ENCODE peak calls at places on chromosome 16, in ten cellular contexts. One of them, this sample, is unnamed.

GRCh38 chr16:71364306-71364705 is 5.8 kb downstream of the CALB2 start:
- DNase-seq in CD8-positive, alpha-beta T cell: no peak
- DNase-seq in IMR-90: no peak
- DNase-seq in neuronal stem cell: no peak
- DNase-seq in CD8-positive, alpha-beta memory T cell: no peak
- DNase-seq in K562: no peak
- DNase-seq in suprapubic skin: no peak
- DNase-seq in GM23248: no peak
- DNase-seq in SJCRH30: no peak
- DNase-seq in effector memory CD4-positive, alpha-beta T cell: no peak
- DNase-seq in this sample: no peak

GRCh38 chr16:5025171-5025632 is 8.5 kb downstream of the NAGPA start:
- DNase-seq in CD8-positive, alpha-beta T cell: no peak
- DNase-seq in IMR-90: no peak
- DNase-seq in neuronal stem cell: peak; percentile 46
- DNase-seq in CD8-positive, alpha-beta memory T cell: no peak
- DNase-seq in K562: no peak
- DNase-seq in suprapubic skin: no peak
- DNase-seq in GM23248: peak; percentile 16
- DNase-seq in SJCRH30: peak; percentile 27
- DNase-seq in effector memory CD4-positive, alpha-beta T cell: no peak
- DNase-seq in this sample: no peak

GRCh38 chr16:46787909-46788308 is 39.8 kb upstream of the MYLK3 start:
- DNase-seq in CD8-positive, alpha-beta T cell: no peak
- DNase-seq in IMR-90: no peak
- DNase-seq in neuronal stem cell: no peak
- DNase-seq in CD8-positive, alpha-beta memory T cell: no peak
- DNase-seq in K562: no peak
- DNase-seq in suprapubic skin: no peak
- DNase-seq in GM23248: no peak
- DNase-seq in SJCRH30: no peak
- DNase-seq in effector memory CD4-positive, alpha-beta T cell: no peak
- DNase-seq in this sample: no peak

GRCh38 chr16:6777624-6778023 is 555.0 kb upstream of the RBFOX1 start:
- DNase-seq in CD8-positive, alpha-beta T cell: no peak
- DNase-seq in IMR-90: no peak
- DNase-seq in neuronal stem cell: no peak
- DNase-seq in CD8-positive, alpha-beta memory T cell: no peak
- DNase-seq in K562: no peak
- DNase-seq in suprapubic skin: no peak
- DNase-seq in GM23248: no peak
- DNase-seq in SJCRH30: no peak
- DNase-seq in effector memory CD4-positive, alpha-beta T cell: no peak
- DNase-seq in this sample: no peak

GRCh38 chr16:27181020-27181419 is 22.3 kb upstream of the KDM8 start:
- DNase-seq in CD8-positive, alpha-beta T cell: no peak
- DNase-seq in IMR-90: no peak
- DNase-seq in neuronal stem cell: no peak
- DNase-seq in CD8-positive, alpha-beta memory T cell: no peak
- DNase-seq in K562: no peak
- DNase-seq in suprapubic skin: no peak
- DNase-seq in GM23248: no peak
- DNase-seq in SJCRH30: no peak
- DNase-seq in effector memory CD4-positive, alpha-beta T cell: no peak
- DNase-seq in this sample: no peak

GRCh38 chr16:13935408-13935807 is 15.5 kb downstream of the ERCC4 start:
- DNase-seq in CD8-positive, alpha-beta T cell: no peak
- DNase-seq in IMR-90: no peak
- DNase-seq in neuronal stem cell: peak; percentile 27
- DNase-seq in CD8-positive, alpha-beta memory T cell: no peak
- DNase-seq in K562: peak; percentile 52
- DNase-seq in suprapubic skin: no peak
- DNase-seq in GM23248: no peak
- DNase-seq in SJCRH30: no peak
- DNase-seq in effector memory CD4-positive, alpha-beta T cell: no peak
- DNase-seq in this sample: no peak

GRCh38 chr16:19439483-19439882 is 21.8 kb downstream of the TMC5 start:
- DNase-seq in CD8-positive, alpha-beta T cell: no peak
- DNase-seq in IMR-90: no peak
- DNase-seq in neuronal stem cell: no peak
- DNase-seq in CD8-positive, alpha-beta memory T cell: no peak
- DNase-seq in K562: no peak
- DNase-seq in suprapubic skin: no peak
- DNase-seq in GM23248: no peak
- DNase-seq in SJCRH30: no peak
- DNase-seq in effector memory CD4-positive, alpha-beta T cell: no peak
- DNase-seq in this sample: no peak

GRCh38 chr16:6103561-6103960 is 1006.0 kb upstream of the EEF2KMT start:
- DNase-seq in CD8-positive, alpha-beta T cell: no peak
- DNase-seq in IMR-90: no peak
- DNase-seq in neuronal stem cell: no peak
- DNase-seq in CD8-positive, alpha-beta memory T cell: no peak
- DNase-seq in K562: no peak
- DNase-seq in suprapubic skin: no peak
- DNase-seq in GM23248: no peak
- DNase-seq in SJCRH30: no peak
- DNase-seq in effector memory CD4-positive, alpha-beta T cell: no peak
- DNase-seq in this sample: no peak

GRCh38 chr16:8956265-8957060 is 7.2 kb downstream of the USP7 start:
- DNase-seq in CD8-positive, alpha-beta T cell: no peak
- DNase-seq in IMR-90: no peak
- DNase-seq in neuronal stem cell: no peak
- DNase-seq in CD8-positive, alpha-beta memory T cell: no peak
- DNase-seq in K562: no peak
- DNase-seq in suprapubic skin: no peak
- DNase-seq in GM23248: peak; percentile 66
- DNase-seq in SJCRH30: no peak
- DNase-seq in effector memory CD4-positive, alpha-beta T cell: no peak
- DNase-seq in this sample: no peak

GRCh38 chr16:8958344-8958808 is 5.3 kb downstream of the USP7 start:
- DNase-seq in CD8-positive, alpha-beta T cell: no peak
- DNase-seq in IMR-90: peak; percentile 69
- DNase-seq in neuronal stem cell: no peak
- DNase-seq in CD8-positive, alpha-beta memory T cell: peak; percentile 34
- DNase-seq in K562: no peak
- DNase-seq in suprapubic skin: no peak
- DNase-seq in GM23248: peak; percentile 92
- DNase-seq in SJCRH30: peak; percentile 31
- DNase-seq in effector memory CD4-positive, alpha-beta T cell: no peak
- DNase-seq in this sample: no peak

GRCh38 chr16:8957061-8957392 is 6.7 kb downstream of the USP7 start:
- DNase-seq in CD8-positive, alpha-beta T cell: no peak
- DNase-seq in IMR-90: no peak
- DNase-seq in neuronal stem cell: no peak
- DNase-seq in CD8-positive, alpha-beta memory T cell: no peak
- DNase-seq in K562: no peak
- DNase-seq in suprapubic skin: no peak
- DNase-seq in GM23248: no peak
- DNase-seq in SJCRH30: no peak
- DNase-seq in effector memory CD4-positive, alpha-beta T cell: no peak
- DNase-seq in this sample: no peak

GRCh38 chr16:8955828-8956227 is 7.9 kb downstream of the USP7 start:
- DNase-seq in CD8-positive, alpha-beta T cell: no peak
- DNase-seq in IMR-90: no peak
- DNase-seq in neuronal stem cell: no peak
- DNase-seq in CD8-positive, alpha-beta memory T cell: no peak
- DNase-seq in K562: no peak
- DNase-seq in suprapubic skin: no peak
- DNase-seq in GM23248: peak; percentile 39
- DNase-seq in SJCRH30: no peak
- DNase-seq in effector memory CD4-positive, alpha-beta T cell: no peak
- DNase-seq in this sample: no peak

DNA sequence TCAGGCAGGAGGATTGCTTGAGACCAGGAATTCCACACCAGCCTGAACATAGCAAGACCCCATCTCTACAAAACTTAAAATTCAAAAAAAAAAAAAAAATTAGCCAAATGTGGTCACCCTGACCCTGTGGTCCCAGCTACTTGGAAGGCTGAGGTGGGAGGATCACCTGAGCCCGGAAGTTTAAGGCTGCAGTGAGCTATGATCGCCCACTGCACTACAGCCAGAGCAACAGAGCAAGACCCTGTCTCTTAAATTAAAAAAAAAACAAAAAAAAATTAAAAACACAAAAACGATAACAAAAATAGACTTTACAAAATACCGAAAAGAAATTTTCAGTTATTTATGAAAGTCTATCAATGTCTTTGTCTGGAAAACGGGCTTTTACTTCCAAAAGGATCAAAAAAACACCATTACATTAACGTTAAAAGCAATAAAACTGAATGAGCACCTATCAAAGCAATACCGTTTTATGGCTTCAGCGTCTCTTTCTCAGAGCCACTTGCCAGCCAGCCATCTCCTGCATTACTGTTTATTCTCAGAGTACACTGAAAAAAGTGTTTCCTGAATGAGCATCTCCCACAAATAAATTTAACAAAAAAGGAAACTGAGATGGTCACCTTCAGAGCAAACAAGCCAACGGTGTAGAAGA is 6.1 kb downstream of the USP7 start:
- DNase-seq in CD8-positive, alpha-beta T cell: no peak
- DNase-seq in IMR-90: no peak
- DNase-seq in neuronal stem cell: no peak
- DNase-seq in CD8-positive, alpha-beta memory T cell: no peak
- DNase-seq in K562: no peak
- DNase-seq in suprapubic skin: no peak
- DNase-seq in GM23248: no peak
- DNase-seq in SJCRH30: no peak
- DNase-seq in effector memory CD4-positive, alpha-beta T cell: no peak
- DNase-seq in this sample: no peak
- H3K4me1 ChIP-seq in CD8-positive, alpha-beta T cell: peaks cover 78% of the 10 kb centered on the region
- H3K4me1 ChIP-seq in IMR-90: peaks cover 37% of the 10 kb centered on the region
- H3K4me1 ChIP-seq in neuronal stem cell: peaks cover 24% of the 10 kb centered on the region
- H3K4me1 ChIP-seq in CD8-positive, alpha-beta memory T cell: peaks cover 85% of the 10 kb centered on the region
- H3K4me1 ChIP-seq in K562: peaks cover 62% of the 10 kb centered on the region
- H3K4me1 ChIP-seq in suprapubic skin: peaks cover 84% of the 10 kb centered on the region
- H3K4me1 ChIP-seq in GM23248: peaks cover 70% of the 10 kb centered on the region
- H3K4me1 ChIP-seq in SJCRH30: peaks cover 24% of the 10 kb centered on the region
- H3K4me1 ChIP-seq in effector memory CD4-positive, alpha-beta T cell: peaks cover 73% of the 10 kb centered on the region
- H3K4me1 ChIP-seq in this sample: peaks cover 94% of the 10 kb centered on the region

GRCh38 chr16:89448656-89449055 is 41.7 kb downstream of the ANKRD11 start:
- DNase-seq in CD8-positive, alpha-beta T cell: no peak
- DNase-seq in IMR-90: no peak
- DNase-seq in neuronal stem cell: no peak
- DNase-seq in CD8-positive, alpha-beta memory T cell: no peak
- DNase-seq in K562: no peak
- DNase-seq in suprapubic skin: no peak
- DNase-seq in GM23248: no peak
- DNase-seq in SJCRH30: no peak
- DNase-seq in effector memory CD4-positive, alpha-beta T cell: no peak
- DNase-seq in this sample: no peak

GRCh38 chr16:89452241-89452640 is 38.1 kb downstream of the ANKRD11 start:
- DNase-seq in CD8-positive, alpha-beta T cell: no peak
- DNase-seq in IMR-90: no peak
- DNase-seq in neuronal stem cell: no peak
- DNase-seq in CD8-positive, alpha-beta memory T cell: no peak
- DNase-seq in K562: no peak
- DNase-seq in suprapubic skin: no peak
- DNase-seq in GM23248: no peak
- DNase-seq in SJCRH30: no peak
- DNase-seq in effector memory CD4-positive, alpha-beta T cell: no peak
- DNase-seq in this sample: no peak

GRCh38 chr16:89446975-89447293 is 43.4 kb downstream of the ANKRD11 start:
- DNase-seq in CD8-positive, alpha-beta T cell: no peak
- DNase-seq in IMR-90: no peak
- DNase-seq in neuronal stem cell: no peak
- DNase-seq in CD8-positive, alpha-beta memory T cell: no peak
- DNase-seq in K562: no peak
- DNase-seq in suprapubic skin: no peak
- DNase-seq in GM23248: no peak
- DNase-seq in SJCRH30: no peak
- DNase-seq in effector memory CD4-positive, alpha-beta T cell: no peak
- DNase-seq in this sample: no peak

GRCh38 chr16:89450537-89450936 is 39.8 kb downstream of the ANKRD11 start:
- DNase-seq in CD8-positive, alpha-beta T cell: no peak
- DNase-seq in IMR-90: no peak
- DNase-seq in neuronal stem cell: no peak
- DNase-seq in CD8-positive, alpha-beta memory T cell: no peak
- DNase-seq in K562: no peak
- DNase-seq in suprapubic skin: no peak
- DNase-seq in GM23248: no peak
- DNase-seq in SJCRH30: no peak
- DNase-seq in effector memory CD4-positive, alpha-beta T cell: no peak
- DNase-seq in this sample: no peak

DNA sequence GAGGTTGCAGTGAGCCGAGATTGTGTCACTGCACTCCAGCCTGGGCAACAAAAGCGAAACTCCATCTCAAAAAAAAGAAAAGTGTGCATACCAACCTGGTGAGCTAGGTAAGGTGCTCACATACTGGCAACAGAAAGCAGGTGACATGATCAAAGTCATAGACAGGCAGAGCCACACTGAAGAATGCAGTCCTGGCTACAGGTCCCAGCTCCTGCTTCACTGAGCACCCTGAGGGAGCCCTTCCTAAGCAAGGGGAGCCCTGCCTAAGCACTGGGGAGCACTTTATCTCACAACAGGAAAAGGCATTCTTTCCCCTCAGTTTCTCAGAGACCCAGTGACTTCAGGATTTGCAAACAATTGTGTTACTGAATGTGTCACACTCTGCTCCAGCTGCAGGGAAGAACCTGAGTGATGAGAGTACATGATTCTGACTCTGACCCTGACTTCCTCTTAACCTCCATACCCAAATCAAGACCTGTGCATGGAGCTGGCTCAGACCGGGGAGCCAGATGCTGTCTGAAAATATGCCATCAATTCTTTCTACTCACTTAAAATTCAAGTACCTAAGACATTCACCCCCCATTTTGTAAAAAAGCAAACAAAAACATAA is 40.5 kb downstream of the ANKRD11 start:
- DNase-seq in CD8-positive, alpha-beta T cell: no peak
- DNase-seq in IMR-90: peak; percentile 55
- DNase-seq in neuronal stem cell: no peak
- DNase-seq in CD8-positive, alpha-beta memory T cell: no peak
- DNase-seq in K562: no peak
- DNase-seq in suprapubic skin: no peak
- DNase-seq in GM23248: peak; percentile 46
- DNase-seq in SJCRH30: no peak
- DNase-seq in effector memory CD4-positive, alpha-beta T cell: no peak
- DNase-seq in this sample: no peak
- H3K4me1 ChIP-seq in CD8-positive, alpha-beta T cell: peaks cover 96% of the 10 kb centered on the region
- H3K4me1 ChIP-seq in IMR-90: peaks cover 35% of the 10 kb centered on the region
- H3K4me1 ChIP-seq in neuronal stem cell: peaks cover 25% of the 10 kb centered on the region
- H3K4me1 ChIP-seq in CD8-positive, alpha-beta memory T cell: peaks cover 95% of the 10 kb centered on the region
- H3K4me1 ChIP-seq in K562: peaks cover 49% of the 10 kb centered on the region
- H3K4me1 ChIP-seq in suprapubic skin: peaks cover 80% of the 10 kb centered on the region
- H3K4me1 ChIP-seq in GM23248: peaks cover 40% of the 10 kb centered on the region
- H3K4me1 ChIP-seq in SJCRH30: peaks cover 21% of the 10 kb centered on the region
- H3K4me1 ChIP-seq in effector memory CD4-positive, alpha-beta T cell: peaks cover 68% of the 10 kb centered on the region
- H3K4me1 ChIP-seq in this sample: peaks cover 90% of the 10 kb centered on the region

GRCh38 chr16:69444873-69445517 is 20.6 kb downstream of the CYB5B start:
- DNase-seq in CD8-positive, alpha-beta T cell: no peak
- DNase-seq in IMR-90: peak; percentile 45
- DNase-seq in neuronal stem cell: no peak
- DNase-seq in CD8-positive, alpha-beta memory T cell: no peak
- DNase-seq in K562: no peak
- DNase-seq in suprapubic skin: no peak
- DNase-seq in GM23248: peak; percentile 69
- DNase-seq in SJCRH30: no peak
- DNase-seq in effector memory CD4-positive, alpha-beta T cell: no peak
- DNase-seq in this sample: no peak
- H3K4me1 ChIP-seq in CD8-positive, alpha-beta T cell: peaks cover 12% of the 10 kb centered on the region
- H3K4me1 ChIP-seq in IMR-90: peaks cover 8% of the 10 kb centered on the region
- H3K4me1 ChIP-seq in neuronal stem cell: no peaks in the 10 kb centered on the region
- H3K4me1 ChIP-seq in CD8-positive, alpha-beta memory T cell: peaks cover 19% of the 10 kb centered on the region
- H3K4me1 ChIP-seq in K562: peaks cover 13% of the 10 kb centered on the region
- H3K4me1 ChIP-seq in suprapubic skin: peaks cover 47% of the 10 kb centered on the region
- H3K4me1 ChIP-seq in GM23248: peaks cover 42% of the 10 kb centered on the region
- H3K4me1 ChIP-seq in SJCRH30: no peaks in the 10 kb centered on the region
- H3K4me1 ChIP-seq in effector memory CD4-positive, alpha-beta T cell: peaks cover 5% of the 10 kb centered on the region
- H3K4me1 ChIP-seq in this sample: peaks cover 61% of the 10 kb centered on the region

GRCh38 chr16:625402-626173 is 5.2 kb upstream of the WFIKKN1 start:
- DNase-seq in CD8-positive, alpha-beta T cell: no peak
- DNase-seq in IMR-90: no peak
- DNase-seq in neuronal stem cell: no peak
- DNase-seq in CD8-positive, alpha-beta memory T cell: no peak
- DNase-seq in K562: no peak
- DNase-seq in suprapubic skin: peak; percentile 80
- DNase-seq in GM23248: no peak
- DNase-seq in SJCRH30: no peak
- DNase-seq in effector memory CD4-positive, alpha-beta T cell: no peak
- DNase-seq in this sample: no peak

GRCh38 chr16:622920-623280 is 7.9 kb upstream of the WFIKKN1 start:
- DNase-seq in CD8-positive, alpha-beta T cell: no peak
- DNase-seq in IMR-90: no peak
- DNase-seq in neuronal stem cell: no peak
- DNase-seq in CD8-positive, alpha-beta memory T cell: no peak
- DNase-seq in K562: peak; percentile 70
- DNase-seq in suprapubic skin: no peak
- DNase-seq in GM23248: no peak
- DNase-seq in SJCRH30: no peak
- DNase-seq in effector memory CD4-positive, alpha-beta T cell: no peak
- DNase-seq in this sample: no peak

GRCh38 chr16:626787-627457 is 3.9 kb upstream of the WFIKKN1 start:
- DNase-seq in CD8-positive, alpha-beta T cell: no peak
- DNase-seq in IMR-90: peak; percentile 97
- DNase-seq in neuronal stem cell: no peak
- DNase-seq in CD8-positive, alpha-beta memory T cell: no peak
- DNase-seq in K562: peak; percentile 54
- DNase-seq in suprapubic skin: peak; percentile 80
- DNase-seq in GM23248: peak; percentile 99
- DNase-seq in SJCRH30: no peak
- DNase-seq in effector memory CD4-positive, alpha-beta T cell: no peak
- DNase-seq in this sample: no peak

GRCh38 chr16:626174-626765 is 4.5 kb upstream of the WFIKKN1 start:
- DNase-seq in CD8-positive, alpha-beta T cell: no peak
- DNase-seq in IMR-90: no peak
- DNase-seq in neuronal stem cell: no peak
- DNase-seq in CD8-positive, alpha-beta memory T cell: no peak
- DNase-seq in K562: no peak
- DNase-seq in suprapubic skin: peak; percentile 77
- DNase-seq in GM23248: no peak
- DNase-seq in SJCRH30: no peak
- DNase-seq in effector memory CD4-positive, alpha-beta T cell: no peak
- DNase-seq in this sample: no peak

GRCh38 chr16:624522-625401 is 6.0 kb upstream of the WFIKKN1 start:
- DNase-seq in CD8-positive, alpha-beta T cell: no peak
- DNase-seq in IMR-90: no peak
- DNase-seq in neuronal stem cell: no peak
- DNase-seq in CD8-positive, alpha-beta memory T cell: no peak
- DNase-seq in K562: no peak
- DNase-seq in suprapubic skin: no peak
- DNase-seq in GM23248: no peak
- DNase-seq in SJCRH30: peak; percentile 38
- DNase-seq in effector memory CD4-positive, alpha-beta T cell: no peak
- DNase-seq in this sample: no peak
- H3K4me1 ChIP-seq in CD8-positive, alpha-beta T cell: no peaks in the 10 kb centered on the region
- H3K4me1 ChIP-seq in IMR-90: peaks cover 15% of the 10 kb centered on the region
- H3K4me1 ChIP-seq in neuronal stem cell: peaks cover 19% of the 10 kb centered on the region
- H3K4me1 ChIP-seq in CD8-positive, alpha-beta memory T cell: no peaks in the 10 kb centered on the region
- H3K4me1 ChIP-seq in K562: peaks cover 26% of the 10 kb centered on the region
- H3K4me1 ChIP-seq in suprapubic skin: peaks cover 46% of the 10 kb centered on the region
- H3K4me1 ChIP-seq in GM23248: peaks cover 12% of the 10 kb centered on the region
- H3K4me1 ChIP-seq in SJCRH30: peaks cover 6% of the 10 kb centered on the region
- H3K4me1 ChIP-seq in effector memory CD4-positive, alpha-beta T cell: no peaks in the 10 kb centered on the region
- H3K4me1 ChIP-seq in this sample: peaks cover 20% of the 10 kb centered on the region

This sample was measured in esophagus muscularis mucosa.